ENCODE peak calls at places on chromosomes 4 and X, in nine cellular contexts. One of them, this sample, is unnamed.

GRCh38 chrX:24619647-24620046 is 27.5 kb downstream of the PCYT1B start:
- DNase-seq in activated CD4-positive, alpha-beta T cell treated with anti-CD3 and anti-CD28 coated beads for 24 hours: no peak
- DNase-seq in prostate gland: no peak
- DNase-seq in progenitor cell of endocrine pancreas: no peak
- DNase-seq in Daoy: peak
- DNase-seq in CD4-positive, alpha-beta T cell: no peak
- DNase-seq in LNCaP clone FGC: no peak
- DNase-seq in HL-60: no peak
- DNase-seq in A172: peak
- DNase-seq in this sample: no peak

GRCh38 chr4:56049428-56050212 is 100.9 kb downstream of the CEP135 start:
- DNase-seq in CD4-positive, alpha-beta T cell: no peak
- DNase-seq in activated CD4-positive, alpha-beta T cell treated with anti-CD3 and anti-CD28 coated beads for 24 hours: no peak
- DNase-seq in HL-60: no peak
- DNase-seq in A172: peak
- DNase-seq in LNCaP clone FGC: no peak
- DNase-seq in prostate gland: no peak
- DNase-seq in Daoy: peak
- DNase-seq in progenitor cell of endocrine pancreas: peak
- DNase-seq in this sample: peak

GRCh38 chr4:174217273-174218126 is 66.0 kb downstream of the FBXO8 start:
- DNase-seq in CD4-positive, alpha-beta T cell: no peak
- DNase-seq in A172: peak
- DNase-seq in LNCaP clone FGC: no peak
- DNase-seq in Daoy: peak
- DNase-seq in activated CD4-positive, alpha-beta T cell treated with anti-CD3 and anti-CD28 coated beads for 24 hours: no peak
- DNase-seq in HL-60: no peak
- DNase-seq in prostate gland: no peak
- DNase-seq in progenitor cell of endocrine pancreas: no peak
- DNase-seq in this sample: no peak

GRCh38 chr4:15778191-15778741 is at the start of gene CD38:
- DNase-seq in CD4-positive, alpha-beta T cell: no peak
- DNase-seq in LNCaP clone FGC: no peak
- DNase-seq in progenitor cell of endocrine pancreas: no peak
- DNase-seq in HL-60: no peak
- DNase-seq in A172: no peak
- DNase-seq in Daoy: peak
- DNase-seq in activated CD4-positive, alpha-beta T cell treated with anti-CD3 and anti-CD28 coated beads for 24 hours: no peak
- DNase-seq in prostate gland: peak
- DNase-seq in this sample: no peak

GRCh38 chr4:3688018-3688998 is 77.9 kb upstream of the ADRA2C start:
- DNase-seq in A172: peak
- DNase-seq in CD4-positive, alpha-beta T cell: no peak
- DNase-seq in activated CD4-positive, alpha-beta T cell treated with anti-CD3 and anti-CD28 coated beads for 24 hours: no peak
- DNase-seq in Daoy: peak
- DNase-seq in LNCaP clone FGC: no peak
- DNase-seq in HL-60: no peak
- DNase-seq in progenitor cell of endocrine pancreas: no peak
- DNase-seq in prostate gland: no peak
- DNase-seq in this sample: no peak

GRCh38 chrX:74251006-74251930 is 52.7 kb upstream of the ZCCHC13 start:
- DNase-seq in CD4-positive, alpha-beta T cell: no peak
- DNase-seq in activated CD4-positive, alpha-beta T cell treated with anti-CD3 and anti-CD28 coated beads for 24 hours: no peak
- DNase-seq in Daoy: no peak
- DNase-seq in HL-60: peak
- DNase-seq in LNCaP clone FGC: peak
- DNase-seq in A172: no peak
- DNase-seq in prostate gland: peak
- DNase-seq in progenitor cell of endocrine pancreas: no peak
- DNase-seq in this sample: no peak

GRCh38 chr4:119728185-119728584 is 99.6 kb upstream of the PDE5A start:
- DNase-seq in HL-60: no peak
- DNase-seq in activated CD4-positive, alpha-beta T cell treated with anti-CD3 and anti-CD28 coated beads for 24 hours: no peak
- DNase-seq in CD4-positive, alpha-beta T cell: no peak
- DNase-seq in progenitor cell of endocrine pancreas: no peak
- DNase-seq in LNCaP clone FGC: no peak
- DNase-seq in A172: no peak
- DNase-seq in prostate gland: no peak
- DNase-seq in Daoy: no peak
- DNase-seq in this sample: no peak

GRCh38 chr4:4559596-4559995 is 17.7 kb upstream of the STX18 start:
- DNase-seq in Daoy: peak
- DNase-seq in progenitor cell of endocrine pancreas: no peak
- DNase-seq in HL-60: no peak
- DNase-seq in CD4-positive, alpha-beta T cell: no peak
- DNase-seq in activated CD4-positive, alpha-beta T cell treated with anti-CD3 and anti-CD28 coated beads for 24 hours: no peak
- DNase-seq in LNCaP clone FGC: no peak
- DNase-seq in A172: peak
- DNase-seq in prostate gland: no peak
- DNase-seq in this sample: no peak

GRCh38 chr4:41866799-41867677 is 68.2 kb upstream of the TMEM33 start:
- DNase-seq in CD4-positive, alpha-beta T cell: no peak
- DNase-seq in progenitor cell of endocrine pancreas: no peak
- DNase-seq in prostate gland: no peak
- DNase-seq in A172: no peak
- DNase-seq in Daoy: no peak
- DNase-seq in LNCaP clone FGC: no peak
- DNase-seq in activated CD4-positive, alpha-beta T cell treated with anti-CD3 and anti-CD28 coated beads for 24 hours: no peak
- DNase-seq in HL-60: no peak
- DNase-seq in this sample: no peak

GRCh38 chr4:76950052-76950845 is 697 bp downstream of the SEPTIN11 start:
- DNase-seq in activated CD4-positive, alpha-beta T cell treated with anti-CD3 and anti-CD28 coated beads for 24 hours: peak
- DNase-seq in A172: peak
- DNase-seq in prostate gland: peak
- DNase-seq in Daoy: peak
- DNase-seq in HL-60: no peak
- DNase-seq in CD4-positive, alpha-beta T cell: peak
- DNase-seq in progenitor cell of endocrine pancreas: peak
- DNase-seq in LNCaP clone FGC: no peak
- DNase-seq in this sample: no peak

GRCh38 chrX:130714665-130715064 is 188.3 kb downstream of the ENOX2 start:
- DNase-seq in HL-60: no peak
- DNase-seq in Daoy: no peak
- DNase-seq in prostate gland: no peak
- DNase-seq in activated CD4-positive, alpha-beta T cell treated with anti-CD3 and anti-CD28 coated beads for 24 hours: no peak
- DNase-seq in A172: no peak
- DNase-seq in CD4-positive, alpha-beta T cell: no peak
- DNase-seq in progenitor cell of endocrine pancreas: no peak
- DNase-seq in LNCaP clone FGC: no peak
- DNase-seq in this sample: no peak

GRCh38 chrX:70826715-70827114 is 81.8 kb downstream of the TEX11 start:
- DNase-seq in A172: no peak
- DNase-seq in LNCaP clone FGC: no peak
- DNase-seq in Daoy: peak
- DNase-seq in HL-60: no peak
- DNase-seq in progenitor cell of endocrine pancreas: no peak
- DNase-seq in prostate gland: no peak
- DNase-seq in CD4-positive, alpha-beta T cell: no peak
- DNase-seq in activated CD4-positive, alpha-beta T cell treated with anti-CD3 and anti-CD28 coated beads for 24 hours: no peak
- DNase-seq in this sample: peak

GRCh38 chr4:120965938-120966337 is 43.4 kb upstream of the PRDM5 start:
- DNase-seq in HL-60: no peak
- DNase-seq in CD4-positive, alpha-beta T cell: no peak
- DNase-seq in prostate gland: no peak
- DNase-seq in Daoy: no peak
- DNase-seq in activated CD4-positive, alpha-beta T cell treated with anti-CD3 and anti-CD28 coated beads for 24 hours: no peak
- DNase-seq in progenitor cell of endocrine pancreas: no peak
- DNase-seq in A172: no peak
- DNase-seq in LNCaP clone FGC: no peak
- DNase-seq in this sample: no peak

GRCh38 chr4:7324651-7325121 is 110.0 kb downstream of the PSAPL1 start:
- DNase-seq in HL-60: no peak
- DNase-seq in A172: no peak
- DNase-seq in CD4-positive, alpha-beta T cell: no peak
- DNase-seq in Daoy: no peak
- DNase-seq in activated CD4-positive, alpha-beta T cell treated with anti-CD3 and anti-CD28 coated beads for 24 hours: no peak
- DNase-seq in LNCaP clone FGC: no peak
- DNase-seq in progenitor cell of endocrine pancreas: no peak
- DNase-seq in prostate gland: no peak
- DNase-seq in this sample: no peak

GRCh38 chrX:119105826-119106225 is 21.8 kb downstream of the KIAA1210 start:
- DNase-seq in progenitor cell of endocrine pancreas: no peak
- DNase-seq in activated CD4-positive, alpha-beta T cell treated with anti-CD3 and anti-CD28 coated beads for 24 hours: no peak
- DNase-seq in LNCaP clone FGC: no peak
- DNase-seq in A172: peak
- DNase-seq in Daoy: peak
- DNase-seq in HL-60: no peak
- DNase-seq in prostate gland: no peak
- DNase-seq in CD4-positive, alpha-beta T cell: no peak
- DNase-seq in this sample: no peak

GRCh38 chr4:108155373-108155772 is 13.4 kb downstream of the LEF1 start:
- DNase-seq in progenitor cell of endocrine pancreas: no peak
- DNase-seq in A172: no peak
- DNase-seq in HL-60: no peak
- DNase-seq in prostate gland: no peak
- DNase-seq in Daoy: peak
- DNase-seq in activated CD4-positive, alpha-beta T cell treated with anti-CD3 and anti-CD28 coated beads for 24 hours: no peak
- DNase-seq in LNCaP clone FGC: no peak
- DNase-seq in CD4-positive, alpha-beta T cell: peak
- DNase-seq in this sample: no peak

GRCh38 chr4:83269256-83269655 is 15.3 kb downstream of the COQ2 start:
- DNase-seq in HL-60: no peak
- DNase-seq in prostate gland: no peak
- DNase-seq in CD4-positive, alpha-beta T cell: no peak
- DNase-seq in activated CD4-positive, alpha-beta T cell treated with anti-CD3 and anti-CD28 coated beads for 24 hours: no peak
- DNase-seq in progenitor cell of endocrine pancreas: no peak
- DNase-seq in Daoy: no peak
- DNase-seq in A172: no peak
- DNase-seq in LNCaP clone FGC: no peak
- DNase-seq in this sample: no peak

GRCh38 chr4:141637565-141637964 is 1.2 kb downstream of the IL15 start:
- DNase-seq in Daoy: no peak
- DNase-seq in prostate gland: no peak
- DNase-seq in CD4-positive, alpha-beta T cell: no peak
- DNase-seq in progenitor cell of endocrine pancreas: no peak
- DNase-seq in LNCaP clone FGC: no peak
- DNase-seq in activated CD4-positive, alpha-beta T cell treated with anti-CD3 and anti-CD28 coated beads for 24 hours: no peak
- DNase-seq in A172: no peak
- DNase-seq in HL-60: no peak
- DNase-seq in this sample: no peak

GRCh38 chr4:16031554-16032381 is 52.1 kb downstream of the PROM1 start:
- DNase-seq in A172: no peak
- DNase-seq in LNCaP clone FGC: no peak
- DNase-seq in prostate gland: no peak
- DNase-seq in Daoy: no peak
- DNase-seq in activated CD4-positive, alpha-beta T cell treated with anti-CD3 and anti-CD28 coated beads for 24 hours: no peak
- DNase-seq in CD4-positive, alpha-beta T cell: no peak
- DNase-seq in HL-60: no peak
- DNase-seq in progenitor cell of endocrine pancreas: no peak
- DNase-seq in this sample: no peak

This sample was measured in NCI-H2029.